ENCODE peak calls at places on chromosomes 5 and 9, in nine cellular contexts. B, Y, C, R, I, J, S, K and U are unnamed samples.

GRCh38 chr5:54616031-54616430 is 98.5 kb downstream of the SNX18 start:
- DNase-seq in B (no peak), Y (peak), C (no peak), R (no peak), I (no peak), J (no peak), S (no peak), K (no peak), U (no peak)

GRCh38 chr5:112742424-112742823 is 4.7 kb downstream of the APC start:
- DNase-seq in B (no peak), Y (peak), C (no peak), R (peak), I (no peak), J (no peak), S (no peak), K (no peak), U (no peak)

GRCh38 chr5:1659100-1660036 is 135.6 kb upstream of the LPCAT1 start:
- DNase-seq in B (no peak), Y (no peak), C (no peak), R (no peak), I (no peak), J (no peak), S (peak), K (no peak), U (peak)

GRCh38 chr9:129411501-129412175 is 209.3 kb downstream of the C9orf50 start:
- DNase-seq in B (no peak), Y (no peak), C (no peak), R (no peak), I (no peak), J (no peak), S (no peak), K (no peak), U (peak)

GRCh38 chr9:97632992-97633858 is at the start of the genes NCBP1 and TSTD2:
- DNase-seq in B (peak), Y (peak), C (peak), R (peak), I (peak), J (peak), S (peak), K (peak), U (peak)

GRCh38 chr9:126989847-126990821 is 75.6 kb downstream of the RALGPS1 start:
- DNase-seq in B (no peak), Y (no peak), C (no peak), R (no peak), I (no peak), J (no peak), S (no peak), K (no peak), U (peak)

GRCh38 chr5:137834498-137834897 is 33.2 kb upstream of the MYOT start:
- DNase-seq in B (no peak), Y (peak), C (no peak), R (no peak), I (no peak), J (no peak), S (no peak), K (no peak), U (no peak)

GRCh38 chr5:143213231-143213850 is 190.1 kb downstream of the NR3C1 start:
- DNase-seq in B (no peak), Y (peak), C (no peak), R (peak), I (no peak), J (no peak), S (no peak), K (no peak), U (no peak)

GRCh38 chr9:130301483-130302286 is 36.1 kb downstream of the HMCN2 start:
- DNase-seq in B (no peak), Y (peak), C (no peak), R (no peak), I (no peak), J (no peak), S (no peak), K (no peak), U (peak)

GRCh38 chr9:76296561-76297276 is 97.5 kb downstream of the RFK start:
- DNase-seq in B (no peak), Y (no peak), C (no peak), R (no peak), I (peak), J (no peak), S (no peak), K (no peak), U (no peak)

GRCh38 chr5:175202461-175203065 is 241.4 kb downstream of the DRD1 start:
- DNase-seq in B (no peak), Y (peak), C (no peak), R (peak), I (no peak), J (no peak), S (no peak), K (peak), U (no peak)

GRCh38 chr9:131676431-131676972 is 63.4 kb downstream of the RAPGEF1 start:
- DNase-seq in B (no peak), Y (no peak), C (peak), R (no peak), I (no peak), J (no peak), S (no peak), K (no peak), U (no peak)

GRCh38 chr5:108481355-108481931 is 99.5 kb upstream of the FBXL17 start:
- DNase-seq in B (no peak), Y (peak), C (no peak), R (peak), I (no peak), J (peak), S (no peak), K (peak), U (no peak)

GRCh38 chr9:78972303-78973002 is 599.3 kb upstream of the TLE4 start:
- DNase-seq in B (no peak), Y (no peak), C (no peak), R (no peak), I (peak), J (no peak), S (no peak), K (no peak), U (no peak)

GRCh38 chr5:135466178-135467050 is 14.3 kb upstream of the TIFAB start:
- DNase-seq in B (peak), Y (peak), C (peak), R (peak), I (no peak), J (peak), S (peak), K (peak), U (peak)

GRCh38 chr5:176611435-176611834 is 1.5 kb upstream of the GPRIN1 start:
- DNase-seq in B (peak), Y (peak), C (peak), R (peak), I (no peak), J (no peak), S (no peak), K (peak), U (peak)

GRCh38 chr9:71762900-71763653 is 5.2 kb downstream of the CEMIP2 start:
- DNase-seq in B (no peak), Y (peak), C (no peak), R (no peak), I (no peak), J (no peak), S (no peak), K (no peak), U (no peak)

GRCh38 chr9:31005086-31005665 is 1379.3 kb upstream of the ACO1 start:
- DNase-seq in B (no peak), Y (no peak), C (no peak), R (no peak), I (no peak), J (no peak), S (no peak), K (no peak), U (no peak)

GRCh38 chr9:95125652-95126051 is 191.9 kb downstream of the FANCC start:
- DNase-seq in B (no peak), Y (no peak), C (no peak), R (no peak), I (no peak), J (no peak), S (no peak), K (no peak), U (no peak)

GRCh38 chr5:138805096-138805495 is 51.9 kb downstream of the CTNNA1 start:
- DNase-seq in B (no peak), Y (peak), C (no peak), R (no peak), I (no peak), J (no peak), S (no peak), K (no peak), U (no peak)

GRCh38 chr9:88653926-88654325 is 118.9 kb downstream of the NXNL2 start:
- DNase-seq in B (no peak), Y (peak), C (no peak), R (no peak), I (no peak), J (no peak), S (no peak), K (no peak), U (no peak)

GRCh38 chr9:98860871-98861293 is 53.4 kb downstream of the GALNT12 start:
- DNase-seq in B (no peak), Y (peak), C (no peak), R (no peak), I (no peak), J (no peak), S (peak), K (no peak), U (peak)

GRCh38 chr9:78189461-78189860 is 46.4 kb upstream of the CEP78 start:
- DNase-seq in B (no peak), Y (peak), C (no peak), R (no peak), I (no peak), J (no peak), S (no peak), K (no peak), U (no peak)

GRCh38 chr5:107388111-107388861 is 282.5 kb downstream of the EFNA5 start:
- DNase-seq in B (no peak), Y (peak), C (no peak), R (peak), I (no peak), J (peak), S (no peak), K (no peak), U (no peak)

GRCh38 chr5:72539726-72540125 is 32.5 kb upstream of the ZNF366 start:
- DNase-seq in B (no peak), Y (no peak), C (no peak), R (no peak), I (no peak), J (no peak), S (no peak), K (no peak), U (no peak)

GRCh38 chr5:16857635-16858034 is 78.5 kb downstream of the MYO10 start:
- DNase-seq in B (no peak), Y (peak), C (no peak), R (no peak), I (no peak), J (no peak), S (no peak), K (no peak), U (no peak)

GRCh38 chr9:76099516-76099915 is 209.0 kb downstream of the PCSK5 start:
- DNase-seq in B (no peak), Y (no peak), C (no peak), R (no peak), I (no peak), J (no peak), S (no peak), K (no peak), U (no peak)